ENCODE peak calls at places on chromosomes 3 and 15, in five cellular contexts. T is HCT116, B is A549, H is astrocyte, X is neural progenitor cell. D is an unnamed sample.

GRCh38 chr3:143170676-143171075 is 51.1 kb downstream of the CHST2 start:
- DNase-seq in T (no peak), B (no peak), H (peak), X (no peak), D (peak)

GRCh38 chr15:58518626-58519025 is 86.8 kb downstream of the LIPC start:
- DNase-seq in B (no peak), T (no peak), H (no peak), X (no peak), D (no peak)

GRCh38 chr15:68739390-68740075 is 81.2 kb downstream of the ANP32A start:
- DNase-seq in X (no peak), B (no peak), T (no peak), H (no peak), D (peak)

GRCh38 chr15:56871180-56871579 is 47.3 kb upstream of the TCF12 start:
- DNase-seq in H (peak), B (peak), X (no peak), T (peak), D (peak)

GRCh38 chr3:30319713-30320112 is 286.7 kb upstream of the TGFBR2 start:
- DNase-seq in X (peak), B (peak), H (no peak), T (peak), D (peak)

GRCh38 chr3:154818676-154819255 is 261.4 kb upstream of the MME start:
- DNase-seq in T (no peak), B (no peak), H (peak), X (no peak), D (no peak)

GRCh38 chr3:125165189-125165947 is 47.2 kb downstream of the SLC12A8 start:
- DNase-seq in H (no peak), X (peak), B (no peak), T (no peak), D (peak)

GRCh38 chr15:47983533-47983932 is 137.3 kb upstream of the SLC24A5 start:
- DNase-seq in T (no peak), X (peak), B (no peak), H (no peak), D (no peak)

GRCh38 chr15:47870300-47870955 is 153.1 kb downstream of the SEMA6D start:
- DNase-seq in X (no peak), H (no peak), B (no peak), T (no peak), D (no peak)

GRCh38 chr15:74823324-74823723 is 3.1 kb upstream of the CPLX3 start:
- DNase-seq in T (no peak), X (no peak), B (no peak), H (no peak), D (no peak)

GRCh38 chr15:35243758-35244157 is 158.7 kb upstream of the NANOGP8 start:
- DNase-seq in H (no peak), X (no peak), T (no peak), B (no peak), D (no peak)

GRCh38 chr15:31508656-31509055 is 182.0 kb downstream of the KLF13 start:
- DNase-seq in B (no peak), H (no peak), X (no peak), T (no peak), D (no peak)

GRCh38 chr3:79765854-79766253 is 1.9 kb downstream of the ROBO1 start:
- DNase-seq in X (peak), B (no peak), H (no peak), T (no peak), D (no peak)

DNA sequence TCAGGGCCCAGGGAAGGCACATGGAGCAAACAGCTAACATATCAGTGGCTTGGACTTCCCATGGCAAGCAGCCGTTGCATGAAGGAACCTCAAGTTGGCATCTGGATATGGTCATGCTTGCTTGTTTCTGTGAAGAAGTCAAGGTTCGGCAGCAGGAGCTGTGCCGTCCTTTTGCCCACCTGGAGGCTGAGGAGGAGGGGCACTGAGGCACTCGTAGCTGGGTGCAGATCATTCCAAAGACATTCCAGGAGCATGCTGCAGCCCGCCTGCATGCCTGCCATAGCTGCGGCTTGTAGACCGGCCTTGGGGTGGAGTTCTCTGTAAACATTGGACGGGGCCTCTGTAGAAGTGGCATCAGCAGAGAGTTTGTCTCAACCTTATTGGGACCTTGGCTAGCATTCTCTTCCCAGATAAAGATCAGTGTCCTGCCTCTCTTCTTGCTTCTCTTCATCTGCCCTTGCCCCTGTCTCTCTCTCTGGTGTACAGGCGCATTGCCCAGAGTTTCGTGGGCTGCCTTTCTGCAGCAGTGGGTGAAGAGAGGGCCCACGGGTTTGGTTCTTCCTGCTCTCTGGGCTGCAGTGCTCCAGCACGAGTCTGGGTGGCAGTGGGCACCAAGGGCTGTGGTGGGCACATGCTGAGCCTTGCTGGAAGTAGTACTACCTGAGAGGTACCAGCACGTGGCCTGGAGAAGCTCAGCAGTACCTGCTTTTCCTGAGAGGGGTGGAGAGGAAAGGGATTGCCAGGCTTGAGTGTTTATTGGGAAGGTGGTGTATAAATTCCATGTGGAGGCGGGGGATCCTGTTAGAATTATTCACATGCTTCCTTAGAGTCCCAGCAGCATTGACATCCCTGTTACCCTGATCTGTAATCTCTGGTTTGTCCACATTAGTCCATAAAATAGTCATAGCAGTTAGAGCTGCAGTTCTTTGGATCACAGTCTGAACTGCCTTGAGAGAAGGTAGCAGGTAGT is 49.4 kb downstream of the CHCHD6 start:
- DNase-seq in X (no peak), B (no peak), T (no peak), H (peak), D (no peak)
- H3K4me2 ChIP-seq in X (no peak), B (no peak), T (no peak), H (peak), D (no peak)

GRCh38 chr15:49495993-49496747 is 73.1 kb downstream of the FGF7 start:
- DNase-seq in H (peak), X (no peak), B (no peak), T (no peak), D (no peak)
- H3K4me2 ChIP-seq in H (no peak), X (no peak), B (no peak), T (no peak), D (no peak)

GRCh38 chr15:92523176-92523575 is 129.5 kb downstream of the ST8SIA2 start:
- DNase-seq in X (peak), H (no peak), B (no peak), T (no peak), D (no peak)

GRCh38 chr15:92525758-92526245 is 129.8 kb downstream of the FAM174B start:
- DNase-seq in X (no peak), H (no peak), B (no peak), T (no peak), D (no peak)

GRCh38 chr15:92527197-92527596 is 128.4 kb downstream of the FAM174B start:
- DNase-seq in T (no peak), H (no peak), B (no peak), X (no peak), D (peak)

GRCh38 chr15:92521624-92522008 is 127.9 kb downstream of the ST8SIA2 start:
- DNase-seq in H (peak), X (peak), T (peak), B (peak), D (peak)

DNA sequence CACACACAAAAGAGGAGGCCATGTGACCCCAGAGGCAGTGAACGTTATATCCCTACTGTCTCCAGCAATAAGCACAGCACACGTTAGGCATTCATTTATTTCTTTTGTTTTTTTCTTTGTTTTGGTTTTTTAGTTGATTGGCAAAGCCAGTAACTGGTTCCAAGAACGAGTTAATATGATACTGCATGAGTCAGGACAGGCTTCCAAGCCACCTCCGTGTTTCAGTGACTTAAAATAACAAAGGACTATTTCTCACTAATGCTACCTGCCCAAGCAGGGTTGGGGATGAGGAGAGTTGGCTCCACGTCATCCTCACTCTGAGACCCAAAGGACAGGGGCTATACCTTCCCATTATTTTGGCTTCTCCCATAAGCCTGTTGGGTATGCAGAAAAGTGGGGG is 130.5 kb downstream of the ST8SIA2 start:
- DNase-seq in T (no peak), X (no peak), H (no peak), B (no peak), D (no peak)
- H3K4me2 ChIP-seq in T (no peak), X (peak), H (no peak), B (no peak), D (no peak)

GRCh38 chr15:33313491-33313890 is 2.7 kb downstream of the RYR3 start:
- DNase-seq in X (no peak), B (no peak), H (no peak), T (no peak), D (no peak)
- H3K4me2 ChIP-seq in X (no peak), B (no peak), H (no peak), T (no peak), D (no peak)

DNA sequence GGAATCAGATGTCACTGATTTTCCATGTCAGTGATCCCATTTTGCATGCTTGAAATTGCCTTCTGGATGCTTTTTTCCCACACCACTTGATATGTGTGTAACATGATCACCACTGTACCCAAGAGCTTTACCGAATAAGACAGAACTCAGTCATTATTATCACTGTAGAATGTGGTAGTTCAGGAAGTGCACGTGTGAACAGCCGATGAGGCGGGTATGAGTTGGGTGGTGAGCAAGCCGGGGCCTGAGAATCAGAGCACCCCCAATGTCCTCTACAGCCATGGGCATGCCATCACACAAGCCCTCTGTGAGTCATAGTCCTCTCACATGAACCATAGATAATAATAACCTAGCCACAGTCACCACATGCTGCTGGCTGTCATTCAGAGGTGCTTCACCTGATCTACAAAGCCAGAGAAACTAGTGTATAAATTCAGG is 470.8 kb downstream of the SOX2 start:
- DNase-seq in B (no peak), X (no peak), H (peak), T (peak), D (no peak)
- H3K4me2 ChIP-seq in B (no peak), X (no peak), H (no peak), T (peak), D (no peak)

DNA sequence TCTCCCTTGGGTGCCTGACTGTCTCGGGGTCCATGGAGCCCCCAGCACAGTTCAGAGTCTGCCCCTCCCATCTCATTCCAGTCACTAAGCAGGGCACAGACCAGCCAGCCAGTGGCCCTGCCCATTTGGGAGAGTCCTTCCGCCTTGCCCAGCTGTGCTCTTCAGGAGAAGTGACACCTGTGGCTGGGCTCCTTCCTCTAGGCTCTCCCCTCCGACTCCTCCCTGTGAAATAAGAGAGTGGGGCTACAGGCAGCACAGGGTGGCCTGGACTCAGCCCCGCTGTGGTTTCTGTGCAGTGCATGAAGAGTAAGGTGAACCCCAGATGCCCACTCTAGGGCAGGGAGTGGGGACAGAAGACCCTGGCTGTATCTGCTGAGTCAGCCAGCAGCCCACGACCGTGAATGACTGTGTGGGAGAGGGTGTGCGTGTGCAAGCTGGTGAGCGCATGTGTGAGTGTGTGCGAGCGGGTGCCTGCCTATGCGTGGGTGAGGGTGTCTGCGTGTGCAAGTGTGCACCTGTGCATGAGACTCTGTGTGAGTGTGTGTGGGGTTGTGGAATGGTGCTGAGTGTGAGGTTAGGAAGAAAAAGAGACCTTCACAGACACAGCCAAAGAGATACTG is 149.0 kb downstream of the RAB11A start:
- DNase-seq in T (no peak), B (no peak), X (no peak), H (no peak), D (no peak)
- H3K4me2 ChIP-seq in T (no peak), B (no peak), X (no peak), H (no peak), D (no peak)

GRCh38 chr3:9135930-9136525 is 113.4 kb downstream of the SRGAP3 start:
- DNase-seq in X (peak), H (no peak), T (no peak), B (no peak), D (no peak)
- H3K4me2 ChIP-seq in X (peak), H (peak), T (no peak), B (no peak), D (peak)

DNA sequence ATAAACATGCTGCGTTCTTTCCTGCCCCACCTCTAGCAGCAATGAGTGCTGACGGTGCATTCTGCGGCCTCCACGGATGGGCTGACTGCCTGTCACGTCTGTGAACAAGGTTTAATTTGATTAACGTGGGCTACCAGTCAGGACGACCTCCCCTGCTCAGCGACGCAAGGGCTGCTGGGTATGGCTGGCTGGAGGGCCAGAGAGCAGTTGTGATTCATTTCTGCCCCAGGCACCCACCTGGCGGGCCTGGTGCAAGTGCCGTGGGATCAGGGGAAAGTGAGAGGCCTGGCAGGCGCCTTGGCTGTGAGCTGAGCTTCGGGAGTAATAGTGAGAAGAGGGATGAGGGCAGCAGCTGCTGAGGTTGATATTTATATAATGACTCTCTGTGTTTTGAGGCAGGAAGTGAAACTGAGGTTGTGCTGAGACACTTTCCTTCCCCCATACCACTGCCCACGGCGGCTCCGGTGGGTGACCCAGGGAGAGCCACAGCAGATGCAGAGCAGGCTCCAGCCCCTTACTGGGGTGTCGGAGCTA is 190.4 kb upstream of the BCL6 start:
- DNase-seq in X (no peak), H (no peak), B (no peak), T (no peak), D (no peak)
- H3K4me2 ChIP-seq in X (no peak), H (peak), B (no peak), T (no peak), D (no peak)

DNA sequence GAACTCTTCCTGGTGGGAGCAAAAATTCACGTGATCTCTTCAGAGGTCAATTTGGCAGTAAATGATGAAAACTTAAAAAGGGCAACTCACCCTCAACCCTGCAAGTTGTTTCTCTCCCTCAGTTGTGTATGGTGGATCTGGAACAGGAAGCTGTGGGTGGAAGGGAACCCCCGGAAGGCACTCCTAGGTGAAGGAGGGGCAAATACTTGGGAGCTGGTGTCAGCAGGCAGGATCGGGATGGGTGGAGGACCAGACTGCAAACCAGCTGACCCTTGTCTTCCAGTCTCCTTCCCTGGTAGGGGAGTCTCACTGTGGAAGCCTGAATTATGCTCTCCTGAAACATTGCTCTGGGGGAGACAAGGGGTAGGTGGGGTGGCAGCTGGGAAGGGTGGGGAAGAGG is 33.5 kb downstream of the PRR23E start:
- DNase-seq in T (peak), H (no peak), B (no peak), X (no peak), D (no peak)
- H3K4me2 ChIP-seq in T (peak), H (no peak), B (peak), X (no peak), D (no peak)

D was measured in endothelial cell of umbilical vein.